ENCODE peak calls at places on chromosomes 3 and 15, in six cellular contexts. V is nephron progenitor cell, R is EL, C is mesothelial cell of epicardium, F is right cardiac atrium, I is fibroblast of gingiva. Y is an unnamed sample.

GRCh38 chr15:68316061-68316804 is 38.7 kb downstream of the FEM1B start:
- DNase-seq in F (no peak), V (peak; percentile 38), C (no peak), I (no peak), R (no peak), Y (no peak)

GRCh38 chr15:48636511-48636910 is 9.0 kb downstream of the FBN1 start:
- DNase-seq in V (no peak), I (no peak), R (peak; percentile 74), F (peak; percentile 56), C (no peak), Y (no peak)

GRCh38 chr3:104911376-104911775 is 455.3 kb upstream of the ALCAM start:
- DNase-seq in C (no peak), I (no peak), V (no peak), R (no peak), F (no peak), Y (no peak)

GRCh38 chr3:197736010-197736490 is 654 bp downstream of the RUBCN start:
- DNase-seq in I (peak; percentile 6), F (no peak), R (peak; percentile 56), V (peak; percentile 34), C (no peak), Y (peak; percentile 53)

GRCh38 chr3:29379097-29379496 is 98.2 kb downstream of the RBMS3 start:
- DNase-seq in C (no peak), F (no peak), R (no peak), V (no peak), I (no peak), Y (no peak)

GRCh38 chr15:33547876-33548275 is 237.1 kb downstream of the RYR3 start:
- DNase-seq in V (peak; percentile 90), I (peak; percentile 2), F (peak; percentile 71), C (peak; percentile 49), R (peak; percentile 27), Y (no peak)

GRCh38 chr15:63905558-63906265 is 72.0 kb upstream of the HERC1 start:
- DNase-seq in C (no peak), R (no peak), F (no peak), I (no peak), V (no peak), Y (no peak)

GRCh38 chr15:92049290-92050008 is 195.9 kb downstream of the SLCO3A1 start:
- DNase-seq in I (no peak), C (no peak), R (no peak), V (no peak), F (no peak), Y (no peak)

GRCh38 chr3:186287723-186288122 is 74.3 kb downstream of the DGKG start:
- DNase-seq in V (no peak), C (no peak), R (peak; percentile 83), I (peak; percentile 77), F (no peak), Y (no peak)

GRCh38 chr3:197443506-197443905 is 112.3 kb downstream of the BDH1 start:
- DNase-seq in I (no peak), R (no peak), F (no peak), C (no peak), V (no peak), Y (no peak)

GRCh38 chr3:23836536-23837230 is 30.9 kb downstream of the UBE2E1 start:
- DNase-seq in F (no peak), R (no peak), C (no peak), V (no peak), I (no peak), Y (no peak)

Y was measured in activated naive CD8-positive, alpha-beta T cell treated with anti-CD3 and anti-CD28 coated beads for 36 hours.